ENCODE peak calls at places on chromosomes 13 and 19, in eight cellular contexts. D, N, O, F, M, A, K and S are unnamed samples.

GRCh38 chr13:113884821-113885220 is 20.9 kb upstream of the GAS6 start:
- DNase-seq in M (no peak), D (no peak), A (no peak), N (no peak), K (no peak), F (no peak), O (no peak), S (no peak)

GRCh38 chr13:84962141-84962750 is 837.0 kb downstream of the SLITRK6 start:
- DNase-seq in O (no peak), D (no peak), K (no peak), A (no peak), M (no peak), N (no peak), F (peak; percentile 60), S (no peak)

GRCh38 chr19:51250786-51251452 is at the start of gene SIGLECL1:
- DNase-seq in F (no peak), O (no peak), K (no peak), D (no peak), A (no peak), M (no peak), N (no peak), S (no peak)

GRCh38 chr19:13884726-13885591 is 8.0 kb downstream of the NANOS3 start:
- DNase-seq in O (no peak), M (no peak), N (no peak), K (no peak), A (no peak), D (no peak), F (no peak), S (no peak)

GRCh38 chr13:49667773-49668172 is 23.5 kb downstream of the EBPL start:
- DNase-seq in O (no peak), K (peak; percentile 52), F (no peak), D (no peak), N (no peak), M (no peak), A (no peak), S (no peak)

GRCh38 chr19:32676186-32676894 is 692 bp downstream of the RGS9BP start:
- DNase-seq in K (no peak), A (no peak), F (peak; percentile 73), O (no peak), N (no peak), D (peak; percentile 20), M (no peak), S (no peak)

GRCh38 chr13:41418027-41418426 is 39.3 kb upstream of the RGCC start:
- DNase-seq in K (peak; percentile 62), M (peak; percentile 38), O (no peak), N (no peak), F (no peak), A (no peak), D (no peak), S (no peak)

GRCh38 chr13:49958321-49958720 is 22.2 kb upstream of the SPRYD7 start:
- DNase-seq in F (no peak), M (peak; percentile 8), A (no peak), D (no peak), N (no peak), K (no peak), O (no peak), S (no peak)

GRCh38 chr19:28727133-28727834 is 485.7 kb downstream of the UQCRFS1 start:
- DNase-seq in F (peak; percentile 65), D (no peak), M (peak; percentile 22), O (no peak), A (no peak), K (peak; percentile 26), N (no peak), S (no peak)

GRCh38 chr13:85528578-85529215 is 270.5 kb downstream of the SLITRK6 start:
- DNase-seq in A (no peak), F (no peak), D (no peak), O (no peak), N (no peak), K (peak; percentile 25), M (peak; percentile 73), S (no peak)

GRCh38 chr13:100506154-100506553 is 82.4 kb downstream of the GGACT start:
- DNase-seq in N (peak; percentile 22), K (no peak), A (no peak), D (no peak), O (no peak), F (no peak), M (no peak), S (no peak)

GRCh38 chr19:22052644-22053013 is 345 bp downstream of the ZNF257 start:
- DNase-seq in A (no peak), O (no peak), K (no peak), M (peak; percentile 0), F (no peak), N (no peak), D (peak; percentile 5), S (no peak)

GRCh38 chr19:492091-492531 is 4.2 kb upstream of the MADCAM1 start:
- DNase-seq in F (no peak), M (peak; percentile 11), O (peak; percentile 27), D (peak; percentile 63), A (no peak), K (no peak), N (peak; percentile 50), S (no peak)

GRCh38 chr19:16088351-16088984 is 12.2 kb downstream of the TPM4 start:
- DNase-seq in M (no peak), O (no peak), N (no peak), D (no peak), A (no peak), K (no peak), F (peak; percentile 78), S (no peak)

GRCh38 chr19:58336820-58337219 is 10.0 kb downstream of the ZSCAN22 start:
- DNase-seq in A (no peak), O (no peak), N (no peak), M (no peak), K (no peak), F (no peak), D (no peak), S (no peak)